ENCODE peak calls at places on chromosomes 2 and 18, in four cellular contexts. One of them, this sample, is unnamed.

GRCh38 chr2:189297446-189297845 is 117.9 kb upstream of the COL5A2 start:
- DNase-seq in stimulated activated CD4-positive, alpha-beta T cell treated with anti-CD3 and anti-CD28 coated beads, TNF-alpha, amount 100 ng/mL, for 1 hour: no peak
- DNase-seq in glutamatergic neuron: no peak
- DNase-seq in G401: no peak
- DNase-seq in this sample: no peak

GRCh38 chr2:166410828-166411472 is 35.2 kb upstream of the SCN9A start:
- DNase-seq in stimulated activated CD4-positive, alpha-beta T cell treated with anti-CD3 and anti-CD28 coated beads, TNF-alpha, amount 100 ng/mL, for 1 hour: no peak
- DNase-seq in glutamatergic neuron: no peak
- DNase-seq in G401: no peak
- DNase-seq in this sample: no peak

GRCh38 chr2:200367155-200367554 is 60.7 kb downstream of the SPATS2L start:
- DNase-seq in stimulated activated CD4-positive, alpha-beta T cell treated with anti-CD3 and anti-CD28 coated beads, TNF-alpha, amount 100 ng/mL, for 1 hour: no peak
- DNase-seq in glutamatergic neuron: no peak
- DNase-seq in G401: no peak
- DNase-seq in this sample: no peak

GRCh38 chr2:109324859-109325258 is 195.9 kb downstream of the SH3RF3 start:
- DNase-seq in stimulated activated CD4-positive, alpha-beta T cell treated with anti-CD3 and anti-CD28 coated beads, TNF-alpha, amount 100 ng/mL, for 1 hour: no peak
- DNase-seq in glutamatergic neuron: no peak
- DNase-seq in G401: no peak
- DNase-seq in this sample: no peak

GRCh38 chr18:62346327-62347090 is 21.4 kb downstream of the TNFRSF11A start:
- DNase-seq in stimulated activated CD4-positive, alpha-beta T cell treated with anti-CD3 and anti-CD28 coated beads, TNF-alpha, amount 100 ng/mL, for 1 hour: no peak
- DNase-seq in glutamatergic neuron: no peak
- DNase-seq in G401: no peak
- DNase-seq in this sample: no peak

GRCh38 chr18:25042641-25043051 is 309.3 kb downstream of the ZNF521 start:
- DNase-seq in stimulated activated CD4-positive, alpha-beta T cell treated with anti-CD3 and anti-CD28 coated beads, TNF-alpha, amount 100 ng/mL, for 1 hour: no peak
- DNase-seq in glutamatergic neuron: no peak
- DNase-seq in G401: peak; percentile 95
- DNase-seq in this sample: no peak

GRCh38 chr18:32669549-32670165 is 103.2 kb downstream of the KLHL14 start:
- DNase-seq in stimulated activated CD4-positive, alpha-beta T cell treated with anti-CD3 and anti-CD28 coated beads, TNF-alpha, amount 100 ng/mL, for 1 hour: no peak
- DNase-seq in glutamatergic neuron: no peak
- DNase-seq in G401: no peak
- DNase-seq in this sample: no peak

GRCh38 chr2:207764096-207764630 is 5.5 kb downstream of the FZD5 start:
- DNase-seq in stimulated activated CD4-positive, alpha-beta T cell treated with anti-CD3 and anti-CD28 coated beads, TNF-alpha, amount 100 ng/mL, for 1 hour: no peak
- DNase-seq in glutamatergic neuron: no peak
- DNase-seq in G401: no peak
- DNase-seq in this sample: no peak

GRCh38 chr2:134842930-134843490 is 4.6 kb downstream of the ACMSD start:
- DNase-seq in stimulated activated CD4-positive, alpha-beta T cell treated with anti-CD3 and anti-CD28 coated beads, TNF-alpha, amount 100 ng/mL, for 1 hour: no peak
- DNase-seq in glutamatergic neuron: no peak
- DNase-seq in G401: no peak
- DNase-seq in this sample: no peak

GRCh38 chr2:61353909-61354308 is 117.0 kb downstream of the USP34 start:
- DNase-seq in stimulated activated CD4-positive, alpha-beta T cell treated with anti-CD3 and anti-CD28 coated beads, TNF-alpha, amount 100 ng/mL, for 1 hour: no peak
- DNase-seq in glutamatergic neuron: no peak
- DNase-seq in G401: no peak
- DNase-seq in this sample: no peak

GRCh38 chr2:205563646-205564045 is 118.7 kb upstream of the NRP2 start:
- DNase-seq in stimulated activated CD4-positive, alpha-beta T cell treated with anti-CD3 and anti-CD28 coated beads, TNF-alpha, amount 100 ng/mL, for 1 hour: no peak
- DNase-seq in glutamatergic neuron: peak; percentile 48
- DNase-seq in G401: no peak
- DNase-seq in this sample: no peak

GRCh38 chr2:18520605-18521031 is 39.8 kb downstream of the RDH14 start:
- DNase-seq in stimulated activated CD4-positive, alpha-beta T cell treated with anti-CD3 and anti-CD28 coated beads, TNF-alpha, amount 100 ng/mL, for 1 hour: peak; percentile 44
- DNase-seq in glutamatergic neuron: peak; percentile 87
- DNase-seq in G401: peak; percentile 87
- DNase-seq in this sample: peak; percentile 46

GRCh38 chr2:199509401-199509800 is 51.7 kb upstream of the SATB2 start:
- DNase-seq in stimulated activated CD4-positive, alpha-beta T cell treated with anti-CD3 and anti-CD28 coated beads, TNF-alpha, amount 100 ng/mL, for 1 hour: no peak
- DNase-seq in glutamatergic neuron: no peak
- DNase-seq in G401: no peak
- DNase-seq in this sample: no peak

GRCh38 chr2:117859924-117860647 is 45.6 kb downstream of the DDX18 start:
- DNase-seq in stimulated activated CD4-positive, alpha-beta T cell treated with anti-CD3 and anti-CD28 coated beads, TNF-alpha, amount 100 ng/mL, for 1 hour: no peak
- DNase-seq in glutamatergic neuron: no peak
- DNase-seq in G401: no peak
- DNase-seq in this sample: no peak

GRCh38 chr2:47232738-47233415 is 77.8 kb upstream of the STPG4 start:
- DNase-seq in stimulated activated CD4-positive, alpha-beta T cell treated with anti-CD3 and anti-CD28 coated beads, TNF-alpha, amount 100 ng/mL, for 1 hour: no peak
- DNase-seq in glutamatergic neuron: no peak
- DNase-seq in G401: no peak
- DNase-seq in this sample: no peak

GRCh38 chr2:61720911-61721310 is 132.9 kb downstream of the FAM161A start:
- DNase-seq in stimulated activated CD4-positive, alpha-beta T cell treated with anti-CD3 and anti-CD28 coated beads, TNF-alpha, amount 100 ng/mL, for 1 hour: no peak
- DNase-seq in glutamatergic neuron: no peak
- DNase-seq in G401: no peak
- DNase-seq in this sample: no peak

This sample was measured in CD4-positive, CD25-positive, alpha-beta regulatory T cell.